ENCODE peak calls at places on chromosomes 7 and 10, in four cellular contexts. I is heart right ventricle, D is left lung, Q is stomach. M is an unnamed sample.

GRCh38 chr10:22022257-22023051 is 18.9 kb upstream of the DNAJC1 start:
- DNase-seq in I (peak; percentile 14), D (no peak), Q (no peak), M (peak; percentile 35)

GRCh38 chr10:110487411-110488123 is 10.1 kb upstream of the DUSP5 start:
- DNase-seq in I (no peak), D (no peak), Q (no peak), M (no peak)

GRCh38 chr10:93106631-93107072 is 33.0 kb downstream of the CYP26A1 start:
- DNase-seq in I (no peak), D (no peak), Q (no peak), M (no peak)

GRCh38 chr10:111384556-111384955 is 307.7 kb downstream of the ADRA2A start:
- DNase-seq in I (no peak), D (no peak), Q (no peak), M (no peak)

GRCh38 chr10:70779685-70780369 is 5.3 kb downstream of the TBATA start:
- DNase-seq in I (no peak), D (no peak), Q (no peak), M (no peak)

GRCh38 chr10:86959737-86960002 is 1.3 kb downstream of the SNCG start:
- DNase-seq in I (no peak), D (no peak), Q (no peak), M (no peak)

GRCh38 chr10:19412531-19412930 is 363.9 kb downstream of the MALRD1 start:
- DNase-seq in I (no peak), D (no peak), Q (no peak), M (no peak)

GRCh38 chr10:20247858-20248257 is 431.6 kb downstream of the PLXDC2 start:
- DNase-seq in I (no peak), D (no peak), Q (no peak), M (no peak)

GRCh38 chr7:92461027-92462003 is 14.0 kb downstream of the GATAD1 start:
- DNase-seq in I (no peak), D (no peak), Q (no peak), M (peak; percentile 16)

GRCh38 chr7:7219216-7219615 is 36.9 kb downstream of the C1GALT1 start:
- DNase-seq in I (no peak), D (no peak), Q (no peak), M (no peak)

GRCh38 chr10:5961405-5962100 is 15.8 kb downstream of the IL15RA start:
- DNase-seq in I (no peak), D (no peak), Q (no peak), M (no peak)

GRCh38 chr7:3300651-3301471 is at the start of gene SDK1:
- DNase-seq in I (peak; percentile 94), D (peak; percentile 94), Q (peak; percentile 94), M (peak; percentile 88)

GRCh38 chr10:71314028-71314693 is 4.9 kb upstream of the SLC29A3 start:
- DNase-seq in I (peak; percentile 51), D (no peak), Q (peak; percentile 49), M (peak; percentile 47)

GRCh38 chr10:103759100-103759781 is 96.1 kb downstream of the SH3PXD2A start:
- DNase-seq in I (no peak), D (no peak), Q (no peak), M (no peak)

GRCh38 chr10:80529604-80530003 is 8.1 kb upstream of the SH2D4B start:
- DNase-seq in I (no peak), D (no peak), Q (no peak), M (peak; percentile 83)

GRCh38 chr7:4189151-4189570 is 492.9 kb upstream of the FOXK1 start:
- DNase-seq in I (peak; percentile 83), D (peak; percentile 74), Q (peak; percentile 77), M (no peak)

GRCh38 chr10:46028584-46029570 is 1.5 kb downstream of the NCOA4 start:
- DNase-seq in I (no peak), D (no peak), Q (no peak), M (peak; percentile 13)

GRCh38 chr7:107816053-107816566 is 13.1 kb upstream of the SLC26A3 start:
- DNase-seq in I (no peak), D (no peak), Q (no peak), M (no peak)

GRCh38 chr10:114576716-114577115 is 81.4 kb downstream of the ABLIM1 start:
- DNase-seq in I (no peak), D (no peak), Q (no peak), M (no peak)

GRCh38 chr10:5476918-5477525 is 22.3 kb downstream of the CALML5 start:
- DNase-seq in I (no peak), D (no peak), Q (no peak), M (no peak)

GRCh38 chr7:105971867-105972266 is 8.8 kb downstream of the CDHR3 start:
- DNase-seq in I (no peak), D (no peak), Q (no peak), M (no peak)

GRCh38 chr7:79352323-79352722 is 101.1 kb downstream of the MAGI2 start:
- DNase-seq in I (no peak), D (no peak), Q (no peak), M (no peak)

GRCh38 chr7:98249106-98249505 is 2.9 kb downstream of the TECPR1 start:
- DNase-seq in I (no peak), D (no peak), Q (no peak), M (no peak)

GRCh38 chr7:36692444-36692843 is 31.9 kb downstream of the AOAH start:
- DNase-seq in I (no peak), D (no peak), Q (no peak), M (no peak)

GRCh38 chr10:78341953-78342614 is 308.4 kb downstream of the RPS24 start:
- DNase-seq in I (no peak), D (no peak), Q (peak; percentile 20), M (no peak)

GRCh38 chr7:44377681-44378421 is 52.5 kb upstream of the CAMK2B start:
- DNase-seq in I (no peak), D (no peak), Q (no peak), M (no peak)

GRCh38 chr10:29772403-29772802 is 137.6 kb upstream of the SVIL start:
- DNase-seq in I (no peak), D (no peak), Q (no peak), M (no peak)

GRCh38 chr7:43522406-43523156 is 60.3 kb upstream of the STK17A start:
- DNase-seq in I (no peak), D (no peak), Q (no peak), M (no peak)

GRCh38 chr7:142476077-142476476 is 218.2 kb upstream of the PRSS58 start:
- DNase-seq in I (no peak), D (no peak), Q (no peak), M (no peak)

DNA sequence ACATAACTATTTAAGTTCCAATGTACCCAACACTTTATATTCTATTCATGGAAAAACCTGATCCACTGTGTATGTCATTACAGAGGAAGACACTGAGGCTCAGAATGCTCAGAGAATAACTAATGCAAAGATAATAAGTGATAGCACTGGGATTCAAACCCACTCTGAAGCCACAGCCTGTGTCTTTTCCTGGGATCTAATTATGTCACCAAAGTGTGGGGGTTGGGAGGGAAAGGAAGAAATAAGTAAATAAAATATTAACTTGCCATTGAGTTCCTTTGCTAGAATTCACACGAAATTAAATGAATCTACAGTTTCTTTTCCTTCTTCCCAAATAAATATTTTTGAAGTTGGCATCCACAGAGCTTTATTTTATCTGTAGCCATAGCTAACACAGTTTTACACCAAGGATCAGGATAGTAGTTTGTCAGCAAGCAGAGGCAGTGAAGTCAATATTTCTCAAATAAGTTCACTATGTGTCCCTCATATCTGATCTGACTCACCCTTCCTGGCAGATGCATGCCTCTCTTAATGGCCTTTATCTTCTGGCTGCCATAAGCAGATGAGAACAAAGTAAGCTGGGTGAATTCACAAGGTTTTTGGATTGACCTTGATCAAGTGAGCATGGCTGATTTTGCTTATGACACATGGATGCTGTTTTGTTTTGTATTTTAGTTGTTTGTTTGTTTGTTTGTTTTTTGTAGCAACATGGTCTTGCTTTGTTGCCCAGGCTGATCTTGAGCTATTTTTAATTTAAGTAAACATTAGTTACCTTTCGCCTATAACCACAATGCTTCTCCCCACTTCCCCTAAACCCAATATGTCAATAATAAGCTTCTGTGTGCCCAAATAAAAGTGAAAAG is 6.3 kb downstream of the RAPGEF5 start:
- DNase-seq in I (no peak), D (no peak), Q (no peak), M (no peak)
- H3K4me1 ChIP-seq in I (peaks cover 13% of the 10 kb centered on the region), D (peaks cover 6% of the 10 kb centered on the region), Q (peaks cover 15% of the 10 kb centered on the region), M (no peaks in the 10 kb centered on the region)

DNA sequence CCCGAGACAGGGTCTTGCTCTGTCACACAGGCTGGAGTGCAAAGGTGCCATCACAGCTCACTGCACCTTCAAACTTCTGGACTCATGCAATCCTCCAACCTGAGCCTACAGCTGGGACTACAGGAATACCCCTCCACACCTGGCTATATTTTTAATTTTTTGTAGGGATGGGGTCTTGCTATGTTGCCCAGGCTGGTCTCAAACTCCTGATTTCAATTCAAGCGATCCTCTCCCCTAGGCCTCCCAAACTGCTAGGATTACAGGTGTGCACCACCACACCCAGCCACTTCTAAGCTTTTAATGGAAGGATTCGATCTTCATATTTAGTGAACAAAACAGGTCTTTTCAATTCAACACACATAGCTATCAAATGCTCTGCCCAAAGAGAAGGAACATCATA is 29.7 kb downstream of the FZD9 start:
- DNase-seq in I (no peak), D (no peak), Q (no peak), M (no peak)
- H3K36me3 ChIP-seq in I (peaks cover 4% of the 10 kb centered on the region), D (no peaks in the 10 kb centered on the region), Q (peaks cover 100% of the 10 kb centered on the region), M (peaks cover 53% of the 10 kb centered on the region)

GRCh38 chr7:132910657-132911056 is 171.2 kb downstream of the CHCHD3 start:
- DNase-seq in I (no peak), D (no peak), Q (no peak), M (no peak)
- TF ChIP-seq CTCF in I (no peak), D (no peak), Q (no peak), M (no peak)

GRCh38 chr10:112954974-112955735 is 5.1 kb downstream of the TCF7L2 start:
- DNase-seq in I (no peak), D (no peak), Q (no peak), M (no peak)
- H3K4me1 ChIP-seq in I (peaks cover 60% of the 10 kb centered on the region), D (peaks cover 55% of the 10 kb centered on the region), Q (peaks cover 68% of the 10 kb centered on the region), M (peaks cover 5% of the 10 kb centered on the region)

DNA sequence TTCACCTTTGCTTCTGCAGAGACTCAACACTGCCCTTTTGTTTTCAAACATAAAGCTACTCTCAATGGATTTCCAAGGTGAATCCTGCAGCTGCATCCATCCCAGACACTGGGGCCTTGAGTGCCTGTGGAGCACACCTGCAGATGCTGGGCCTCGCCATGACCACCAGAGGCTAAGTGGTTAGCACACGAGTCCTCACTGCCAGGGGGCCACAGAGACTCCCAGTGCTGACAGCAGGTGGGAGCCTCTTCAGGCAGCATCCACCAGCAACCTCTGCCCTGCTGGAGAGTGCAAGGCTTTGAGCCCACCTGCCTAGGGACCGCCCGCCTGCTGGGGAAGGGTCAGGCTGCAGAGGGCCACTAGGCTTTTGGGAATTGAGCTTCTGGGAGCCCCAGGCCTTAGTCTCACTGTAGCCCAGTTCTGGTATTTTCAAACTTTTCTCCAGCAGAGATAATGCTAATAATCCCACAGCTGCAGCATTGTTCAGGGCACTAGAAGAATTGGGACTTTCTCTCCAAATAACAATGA is 9.4 kb upstream of the HPS1 start:
- DNase-seq in I (no peak), D (no peak), Q (no peak), M (no peak)
- H3K36me3 ChIP-seq in I (no peaks in the 10 kb centered on the region), D (no peaks in the 10 kb centered on the region), Q (no peaks in the 10 kb centered on the region), M (no peaks in the 10 kb centered on the region)

M was measured in CD8-positive, alpha-beta T cell.